ENCODE peak calls at places on chromosomes 16 and 17, in eight cellular contexts. G is EH; J is AG04450; B is left ventricle myocardium inferior; Y is stimulated activated CD4-positive, alpha-beta T cell treated with anti-CD3 and anti-CD28 coated beads, Interleukin-4, amount 100 ng/mL, for 1 hour; V is GM19239; D is NCI-H1417 treated with DMSO at 0.1 percent for 48 hours; Q is amygdala. M is an unnamed sample.

GRCh38 chr16:80114699-80115098 is 426.1 kb upstream of the DYNLRB2 start:
- DNase-seq in D (no peak), V (no peak), G (no peak), J (no peak), Y (no peak), B (no peak), Q (no peak), M (no peak)

GRCh38 chr16:2895813-2896212 is 12.8 kb downstream of the FLYWCH2 start:
- DNase-seq in V (no peak), B (no peak), D (no peak), G (peak), Y (no peak), Q (no peak), J (no peak), M (no peak)

GRCh38 chr16:84460406-84461028 is 43.9 kb downstream of the MEAK7 start:
- DNase-seq in G (no peak), D (no peak), J (no peak), V (no peak), B (no peak), Q (no peak), Y (no peak), M (no peak)

GRCh38 chr17:28741358-28742349 is 2.2 kb upstream of the TRAF4 start:
- DNase-seq in D (no peak), J (no peak), B (no peak), V (peak), Q (no peak), Y (no peak), G (no peak), M (peak)

GRCh38 chr16:81635336-81635947 is 143.6 kb upstream of the PLCG2 start:
- DNase-seq in Y (no peak), D (peak), V (no peak), G (no peak), B (no peak), Q (no peak), J (no peak), M (no peak)

GRCh38 chr17:81990836-81991683 is 13.6 kb downstream of the ASPSCR1 start:
- DNase-seq in J (no peak), Y (no peak), V (no peak), B (no peak), Q (no peak), G (no peak), D (no peak), M (no peak)

GRCh38 chr17:41813039-41813680 is 356 bp downstream of the FKBP10 start:
- DNase-seq in Q (no peak), B (no peak), V (no peak), Y (no peak), G (peak), D (no peak), J (no peak), M (no peak)

GRCh38 chr17:58643147-58643546 is 48.7 kb downstream of the TEX14 start:
- DNase-seq in B (no peak), V (no peak), D (no peak), Q (no peak), J (peak), Y (no peak), G (peak), M (no peak)

GRCh38 chr17:82236142-82236971 is 7.5 kb downstream of the SLC16A3 start:
- DNase-seq in Q (peak), Y (peak), J (no peak), G (peak), B (peak), V (peak), D (peak), M (no peak)

GRCh38 chr16:49020436-49020835 is 261.2 kb downstream of the CBLN1 start:
- DNase-seq in Q (no peak), Y (no peak), B (no peak), D (no peak), G (no peak), V (no peak), J (no peak), M (no peak)

GRCh38 chr16:56610017-56610608 is 1.7 kb downstream of the MT2A start:
- DNase-seq in B (no peak), J (no peak), D (no peak), Q (no peak), Y (peak), V (no peak), G (peak), M (no peak)

GRCh38 chr16:30519120-30520049 is 7.0 kb downstream of the ZNF768 start:
- DNase-seq in B (no peak), Y (no peak), Q (no peak), J (no peak), G (no peak), D (no peak), V (no peak), M (no peak)

GRCh38 chr17:31825961-31826691 is 32.9 kb downstream of the COPRS start:
- DNase-seq in Q (no peak), G (peak), Y (no peak), B (no peak), J (no peak), V (no peak), D (no peak), M (no peak)

GRCh38 chr17:8365143-8365542 is 11.4 kb downstream of the KRABD2 start:
- DNase-seq in G (peak), Q (no peak), D (no peak), B (no peak), V (no peak), Y (no peak), J (no peak), M (no peak)

GRCh38 chr17:63290784-63291183 is 155.3 kb downstream of the CYB561 start:
- DNase-seq in Y (no peak), J (no peak), V (no peak), B (no peak), D (no peak), Q (no peak), G (no peak), M (no peak)

GRCh38 chr17:14922421-14922820 is 342.7 kb downstream of the PMP22 start:
- DNase-seq in Q (no peak), V (no peak), Y (no peak), G (peak), D (no peak), B (no peak), J (no peak), M (no peak)

GRCh38 chr17:10879110-10879509 is 41.2 kb upstream of the PIRT start:
- DNase-seq in V (no peak), G (no peak), Y (no peak), J (no peak), B (peak), D (no peak), Q (peak), M (no peak)

GRCh38 chr17:76659928-76660614 is 16.5 kb upstream of the ST6GALNAC1 start:
- DNase-seq in D (no peak), Q (no peak), Y (peak), J (no peak), G (no peak), V (no peak), B (no peak), M (no peak)

GRCh38 chr17:83100853-83101391 is 21.5 kb downstream of the METRNL start:
- DNase-seq in B (no peak), Y (no peak), D (no peak), G (no peak), J (no peak), V (no peak), Q (no peak), M (no peak)